ENCODE peak calls at places on chromosomes 11 and 22, in four cellular contexts. W, F, G and D are unnamed samples.

GRCh38 chr11:88680806-88681205 is 343.3 kb upstream of the CTSC start:
- DNase-seq in G (no peak), W (peak), F (peak), D (no peak)

GRCh38 chr11:105719073-105719846 is 109.4 kb downstream of the GRIA4 start:
- DNase-seq in G (no peak), F (peak), W (peak), D (peak)

GRCh38 chr11:1308745-1309497 is 511 bp downstream of the TOLLIP start:
- DNase-seq in F (peak), W (peak), G (no peak), D (no peak)

GRCh38 chr22:41560095-41560487 is 719 bp upstream of the CSDC2 start:
- DNase-seq in W (no peak), F (no peak), G (no peak), D (no peak)

GRCh38 chr11:109940816-109941215 is 152.4 kb upstream of the ZC3H12C start:
- DNase-seq in F (peak), W (peak), G (no peak), D (peak)

GRCh38 chr11:21289686-21290085 is 620.3 kb downstream of the NELL1 start:
- DNase-seq in W (no peak), G (no peak), F (no peak), D (no peak)

GRCh38 chr11:73143126-73143838 is 1.2 kb upstream of the FCHSD2 start:
- DNase-seq in W (no peak), F (no peak), G (no peak), D (peak)

GRCh38 chr11:61080986-61081590 is 21.2 kb upstream of the CD5 start:
- DNase-seq in W (no peak), F (no peak), G (no peak), D (no peak)

GRCh38 chr22:25672685-25673084 is 69.3 kb upstream of the MYO18B start:
- DNase-seq in W (no peak), F (no peak), G (no peak), D (no peak)

GRCh38 chr11:126809514-126810289 is 190.9 kb downstream of the KIRREL3 start:
- DNase-seq in F (no peak), G (no peak), W (no peak), D (no peak)

GRCh38 chr11:66835762-66836405 is 7.4 kb upstream of the RCE1 start:
- DNase-seq in G (no peak), W (no peak), F (no peak), D (no peak)

GRCh38 chr11:11845551-11845950 is 3.8 kb downstream of the USP47 start:
- DNase-seq in G (no peak), W (peak), F (no peak), D (no peak)

GRCh38 chr11:75582935-75583709 is 21.1 kb downstream of the SERPINH1 start:
- DNase-seq in W (peak), F (peak), G (peak), D (no peak)

DNA sequence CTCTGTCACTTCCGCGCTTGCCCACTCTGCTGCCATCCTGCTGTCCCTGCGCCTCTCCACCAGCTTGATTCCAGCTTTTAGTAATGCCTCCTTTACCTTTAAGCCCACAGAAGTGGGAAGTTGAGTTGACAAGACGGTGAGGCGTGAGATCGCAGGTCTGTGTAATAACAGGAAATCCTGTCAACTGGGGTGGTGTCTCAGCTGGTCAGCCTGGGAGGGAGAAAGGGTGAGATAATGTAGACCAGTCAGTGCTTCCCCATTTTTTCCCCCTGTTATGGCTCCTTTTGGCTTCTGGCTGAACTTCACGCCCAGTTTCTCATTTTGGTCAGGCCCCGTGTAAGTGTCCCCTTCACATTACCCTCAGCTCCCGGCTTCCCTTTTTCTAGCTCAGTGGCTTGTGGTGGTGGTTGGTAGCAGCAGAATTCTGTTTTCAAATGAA is 98.9 kb downstream of the TRAF6 start:
- DNase-seq in F (no peak), G (no peak), W (no peak), D (no peak)
- H3K27ac ChIP-seq in F (no peak), G (no peak), W (no peak), D (no peak)

GRCh38 chr22:46737105-46737975 is 712 bp downstream of the CERK start:
- DNase-seq in G (no peak), F (peak), W (peak), D (no peak)

GRCh38 chr22:46734830-46735453 is 3.1 kb downstream of the CERK start:
- DNase-seq in G (no peak), F (no peak), W (no peak), D (no peak)

GRCh38 chr22:46735747-46736608 is 2.1 kb downstream of the CERK start:
- DNase-seq in F (no peak), W (no peak), G (no peak), D (no peak)

GRCh38 chr22:46737976-46738641 is at the start of gene CERK:
- DNase-seq in F (peak), G (peak), W (peak), D (no peak)

GRCh38 chr22:46736705-46737104 is 1.3 kb downstream of the CERK start:
- DNase-seq in W (no peak), F (no peak), G (no peak), D (no peak)
- H3K27ac ChIP-seq in W (no peak), F (peak), G (no peak), D (no peak)

GRCh38 chr22:37774728-37775127 is 33.0 kb upstream of the GCAT start:
- DNase-seq in G (no peak), W (no peak), F (no peak), D (no peak)

GRCh38 chr22:37776639-37777005 is 31.1 kb upstream of the GCAT start:
- DNase-seq in F (no peak), W (no peak), G (no peak), D (no peak)

GRCh38 chr22:37775785-37776638 is 31.7 kb upstream of the GCAT start:
- DNase-seq in G (no peak), F (peak), W (peak), D (peak)

GRCh38 chr22:37778370-37779009 is 29.2 kb upstream of the GCAT start:
- DNase-seq in W (no peak), G (no peak), F (no peak), D (no peak)

DNA sequence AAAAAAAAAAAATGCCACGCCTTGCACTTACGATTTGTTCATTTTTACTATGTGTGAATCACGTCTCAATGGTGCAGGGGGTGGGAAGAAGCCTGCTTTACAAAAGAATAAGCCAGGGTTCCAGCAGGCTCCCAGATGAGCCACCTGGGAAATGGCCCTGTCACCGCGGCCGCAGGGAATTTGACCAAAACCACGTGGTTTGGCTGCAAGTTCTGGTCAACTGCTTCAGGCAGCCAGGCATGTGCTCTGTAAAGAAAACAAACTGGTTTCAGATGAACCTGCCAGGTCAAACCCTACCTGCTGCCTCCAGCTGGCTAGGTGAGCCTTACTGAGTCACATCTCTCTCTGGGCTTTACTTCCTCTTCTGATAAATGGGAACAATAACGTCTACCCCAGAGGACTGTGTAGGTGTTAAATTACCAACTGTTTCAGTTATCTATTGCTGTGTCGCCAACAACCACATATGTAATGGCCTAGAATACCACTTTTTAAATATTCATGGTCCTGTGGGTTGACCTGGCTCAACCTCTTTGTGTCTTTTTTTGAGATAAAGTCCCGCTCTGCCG is 30.5 kb upstream of the GCAT start:
- DNase-seq in F (peak), W (peak), G (no peak), D (peak)
- H3K27ac ChIP-seq in F (peak), W (peak), G (no peak), D (peak)

GRCh38 chr22:23155143-23155542 is 9.9 kb downstream of the RAB36 start:
- DNase-seq in G (no peak), F (no peak), W (no peak), D (no peak)

GRCh38 chr22:23153994-23154393 is 8.7 kb downstream of the RAB36 start:
- DNase-seq in F (no peak), W (no peak), G (no peak), D (no peak)

GRCh38 chr22:23154461-23154860 is 9.2 kb downstream of the RAB36 start:
- DNase-seq in G (no peak), F (no peak), W (no peak), D (no peak)

GRCh38 chr22:23156286-23156685 is 11.0 kb downstream of the RAB36 start:
- DNase-seq in F (no peak), W (no peak), G (no peak), D (no peak)

GRCh38 chr22:23155831-23156230 is 10.6 kb downstream of the RAB36 start:
- DNase-seq in F (no peak), G (no peak), W (no peak), D (no peak)
- H3K27ac ChIP-seq in F (no peak), G (no peak), W (no peak), D (no peak)

DNA sequence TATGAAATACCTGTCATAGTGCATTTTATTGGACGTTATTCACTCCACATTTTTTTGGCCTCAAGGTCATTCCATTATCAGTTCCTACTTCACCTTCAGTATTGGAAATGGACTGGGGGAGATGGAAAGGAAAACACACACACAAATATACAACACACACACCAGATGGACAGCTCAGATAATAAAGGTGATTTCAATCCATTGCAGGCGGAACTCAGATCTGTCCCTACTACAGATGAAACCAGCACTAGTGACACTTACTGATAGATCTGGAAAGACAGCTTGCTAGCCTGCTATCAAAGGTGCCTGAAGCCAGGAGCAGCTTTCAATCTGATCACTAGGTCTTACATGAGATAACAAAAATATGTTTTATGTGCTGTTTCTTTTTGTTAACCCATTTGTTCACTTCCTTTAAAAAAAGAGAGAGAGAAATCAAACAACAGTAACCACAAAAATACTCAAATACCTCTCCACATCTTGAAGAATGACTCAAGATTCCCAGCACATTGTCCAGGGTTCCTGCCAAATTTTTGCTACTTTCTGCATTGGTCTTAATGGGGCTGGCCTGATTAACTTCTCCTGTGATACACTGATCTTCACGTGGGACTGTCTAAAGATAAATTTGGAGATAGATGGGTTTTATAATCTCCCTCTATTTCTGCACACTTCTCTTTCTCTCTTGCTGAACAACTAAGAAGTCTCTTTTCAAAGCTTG is 844.4 kb upstream of the TENM4 start:
- DNase-seq in G (no peak), F (no peak), W (peak), D (peak)
- H3K27ac ChIP-seq in G (no peak), F (no peak), W (no peak), D (no peak)

GRCh38 chr11:108220721-108221346 is 1.6 kb downstream of the NPAT start:
- DNase-seq in W (peak), G (no peak), F (no peak), D (no peak)
- H3K27ac ChIP-seq in W (no peak), G (no peak), F (no peak), D (no peak)

GRCh38 chr22:37672920-37673453 is 2.4 kb upstream of the LGALS1 start:
- DNase-seq in G (no peak), W (no peak), F (no peak), D (no peak)

GRCh38 chr22:37675930-37676571 is 615 bp downstream of the LGALS1 start:
- DNase-seq in W (peak), G (no peak), F (no peak), D (no peak)

GRCh38 chr22:37674248-37674647 is 1.2 kb upstream of the LGALS1 start:
- DNase-seq in W (no peak), F (no peak), G (no peak), D (no peak)

GRCh38 chr22:37676691-37677627 is 1.5 kb downstream of the LGALS1 start:
- DNase-seq in W (peak), F (peak), G (peak), D (peak)

GRCh38 chr22:37674951-37675929 is at the start of gene LGALS1:
- DNase-seq in G (no peak), F (peak), W (peak), D (peak)
- H3K27ac ChIP-seq in G (peak), F (peak), W (peak), D (peak)

DNA sequence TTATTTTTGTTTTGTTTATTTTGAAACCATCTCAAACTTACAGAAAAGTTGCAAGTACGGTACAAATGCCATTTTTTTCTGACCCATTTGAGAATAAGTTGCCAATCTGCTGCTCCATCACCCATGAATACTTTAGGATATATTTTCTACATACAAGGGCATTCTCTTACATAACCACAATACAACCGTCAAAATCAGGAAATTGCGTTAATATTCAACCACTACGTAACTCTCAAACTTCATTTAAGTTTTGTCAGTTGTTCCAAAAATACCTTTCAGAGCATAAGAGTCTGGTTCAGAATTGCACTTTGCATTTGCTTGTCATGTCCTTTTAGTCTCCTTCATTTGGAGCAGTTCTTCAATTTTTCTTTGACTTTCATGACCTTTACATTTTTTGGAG is 194.3 kb upstream of the BDNF start:
- DNase-seq in W (no peak), F (no peak), G (no peak), D (no peak)
- H3K27ac ChIP-seq in W (no peak), F (no peak), G (no peak), D (no peak)

GRCh38 chr11:47451436-47451835 is 2.5 kb upstream of the RAPSN start:
- DNase-seq in G (no peak), F (no peak), W (no peak), D (no peak)
- H3K27ac ChIP-seq in G (no peak), F (no peak), W (no peak), D (no peak)

GRCh38 chr11:79982185-79982584 is 541.4 kb upstream of the TENM4 start:
- DNase-seq in W (no peak), G (no peak), F (no peak), D (no peak)
- H3K27ac ChIP-seq in W (no peak), G (no peak), F (no peak), D (no peak)